ENCODE peak calls at places on chromosome 5, in ten cellular contexts. Y, L, A, R, X, J, P, I, H and M are unnamed samples.

GRCh38 chr5:147857302-147858129 is 21.0 kb upstream of the SCGB3A2 start:
- DNase-seq in X (peak), L (peak), A (peak), H (no peak), I (peak), P (peak), Y (peak), R (peak), J (no peak), M (peak)

GRCh38 chr5:1008451-1009358 is at the start of gene NKD2:
- DNase-seq in A (peak), P (peak), X (peak), H (peak), L (no peak), Y (peak), R (no peak), J (no peak), I (peak), M (no peak)

GRCh38 chr5:60522299-60522915 is 177.6 kb downstream of the DEPDC1B start:
- DNase-seq in Y (no peak), P (no peak), A (no peak), X (peak), H (no peak), J (no peak), R (no peak), L (no peak), I (no peak), M (peak)

GRCh38 chr5:140043508-140043872 is 391 bp upstream of the NRG2 start:
- DNase-seq in L (no peak), I (peak), P (peak), X (no peak), A (no peak), Y (no peak), J (no peak), R (peak), H (no peak), M (no peak)

GRCh38 chr5:130549884-130550552 is 615.0 kb downstream of the HINT1 start:
- DNase-seq in A (no peak), Y (no peak), X (peak), L (peak), H (no peak), J (no peak), R (no peak), P (no peak), I (peak), M (peak)

GRCh38 chr5:42645138-42645537 is 111.5 kb upstream of the CCDC152 start:
- DNase-seq in X (no peak), A (no peak), J (no peak), P (no peak), L (no peak), R (no peak), Y (no peak), H (no peak), I (no peak), M (no peak)

GRCh38 chr5:62886603-62887315 is 308.1 kb downstream of the LRRC70 start:
- DNase-seq in L (no peak), H (no peak), R (peak), P (no peak), A (no peak), J (no peak), I (no peak), Y (no peak), X (no peak), M (peak)

GRCh38 chr5:141508808-141509611 is 20.1 kb downstream of the PCDHGC5 start:
- DNase-seq in J (no peak), I (no peak), Y (no peak), P (no peak), L (peak), A (no peak), H (no peak), R (no peak), X (peak), M (peak)

GRCh38 chr5:56900858-56901578 is 8.4 kb upstream of the SETD9 start:
- DNase-seq in L (peak), P (peak), J (no peak), Y (no peak), I (peak), X (peak), A (peak), H (no peak), R (peak), M (peak)

GRCh38 chr5:14213813-14214585 is 70.9 kb downstream of the TRIO start:
- DNase-seq in A (no peak), R (no peak), I (no peak), H (no peak), P (no peak), L (no peak), Y (no peak), X (no peak), J (no peak), M (no peak)

GRCh38 chr5:113776832-113777525 is 263.5 kb downstream of the YTHDC2 start:
- DNase-seq in J (no peak), R (no peak), P (no peak), A (no peak), I (no peak), Y (no peak), H (no peak), L (peak), X (peak), M (peak)

GRCh38 chr5:60842859-60843692 is 993 bp downstream of the ELOVL7 start:
- DNase-seq in R (no peak), P (no peak), I (peak), H (no peak), Y (no peak), X (peak), L (no peak), A (no peak), J (no peak), M (peak)

GRCh38 chr5:154097031-154097430 is 58.3 kb downstream of the MFAP3 start:
- DNase-seq in L (no peak), R (no peak), J (no peak), I (no peak), P (no peak), X (no peak), Y (no peak), H (no peak), A (no peak), M (no peak)

GRCh38 chr5:133749331-133749985 is 137.1 kb upstream of the FSTL4 start:
- DNase-seq in I (no peak), H (no peak), L (no peak), R (no peak), X (no peak), A (no peak), Y (no peak), P (no peak), J (no peak), M (peak)

GRCh38 chr5:36369092-36369737 is 67.5 kb upstream of the RANBP3L start:
- DNase-seq in R (no peak), X (no peak), J (no peak), Y (no peak), P (no peak), I (no peak), L (peak), H (no peak), A (no peak), M (peak)

GRCh38 chr5:36919238-36919637 is 42.7 kb downstream of the NIPBL start:
- DNase-seq in L (no peak), X (no peak), I (no peak), P (no peak), Y (no peak), J (no peak), H (no peak), A (no peak), R (no peak), M (no peak)

GRCh38 chr5:155655569-155655968 is 642.0 kb downstream of the KIF4B start:
- DNase-seq in H (no peak), L (no peak), P (no peak), Y (no peak), R (no peak), X (no peak), A (no peak), J (no peak), I (no peak), M (no peak)

GRCh38 chr5:67160985-67161384 is 35.6 kb downstream of the CD180 start:
- DNase-seq in A (no peak), Y (peak), J (no peak), H (no peak), X (peak), I (peak), L (peak), P (no peak), R (no peak), M (peak)

GRCh38 chr5:127574852-127575679 is 57.6 kb downstream of the PRRC1 start:
- DNase-seq in A (no peak), Y (no peak), L (no peak), I (no peak), H (no peak), R (no peak), P (no peak), X (no peak), J (no peak), M (no peak)

GRCh38 chr5:73796164-73797141 is 170.5 kb downstream of the ARHGEF28 start:
- DNase-seq in P (peak), J (no peak), X (peak), L (peak), R (no peak), Y (peak), I (peak), A (peak), H (no peak), M (peak)

GRCh38 chr5:56460681-56461191 is 227.6 kb upstream of the ANKRD55 start:
- DNase-seq in A (no peak), Y (no peak), R (no peak), J (no peak), P (no peak), H (no peak), I (no peak), L (no peak), X (no peak), M (peak)

GRCh38 chr5:93601053-93601429 is 18.0 kb downstream of the NR2F1 start:
- DNase-seq in Y (no peak), J (no peak), L (no peak), A (no peak), R (no peak), I (no peak), P (no peak), X (no peak), H (no peak), M (no peak)

GRCh38 chr5:138953370-138954256 is 78.5 kb upstream of the LRRTM2 start:
- DNase-seq in I (no peak), X (peak), P (no peak), L (peak), A (no peak), H (peak), R (peak), Y (no peak), J (no peak), M (no peak)

GRCh38 chr5:52481851-52482250 is 305.9 kb upstream of the ITGA1 start:
- DNase-seq in A (no peak), I (no peak), X (no peak), L (no peak), J (no peak), H (no peak), P (no peak), R (no peak), Y (no peak), M (no peak)

GRCh38 chr5:179485845-179486575 is 64.3 kb upstream of the RUFY1 start:
- DNase-seq in I (no peak), R (no peak), P (no peak), L (no peak), J (no peak), Y (no peak), A (no peak), X (no peak), H (peak), M (no peak)

GRCh38 chr5:173832386-173832785 is 55.8 kb upstream of the CPEB4 start:
- DNase-seq in Y (no peak), A (no peak), R (no peak), L (no peak), H (no peak), X (no peak), J (no peak), I (no peak), P (no peak), M (no peak)

GRCh38 chr5:140611020-140611521 is 21.9 kb downstream of the CD14 start:
- DNase-seq in X (peak), H (no peak), A (no peak), R (no peak), J (no peak), I (no peak), L (no peak), P (no peak), Y (no peak), M (peak)

GRCh38 chr5:32092938-32093812 is 80.9 kb downstream of the GOLPH3 start:
- DNase-seq in R (peak), Y (peak), L (peak), X (peak), J (no peak), H (no peak), P (peak), A (peak), I (peak), M (peak)

GRCh38 chr5:64165500-64166200 is at the start of gene RNF180:
- DNase-seq in R (no peak), A (no peak), J (no peak), H (peak), X (peak), I (peak), L (no peak), Y (no peak), P (no peak), M (no peak)

GRCh38 chr5:150645070-150645700 is 4.7 kb downstream of the SYNPO start:
- DNase-seq in R (no peak), J (no peak), A (no peak), I (no peak), H (no peak), P (no peak), X (peak), Y (no peak), L (peak), M (peak)

GRCh38 chr5:37825334-37825915 is 14.4 kb downstream of the GDNF start:
- DNase-seq in Y (no peak), P (no peak), I (no peak), X (no peak), R (no peak), H (no peak), J (no peak), A (no peak), L (no peak), M (no peak)

GRCh38 chr5:102971693-102972293 is 148.1 kb downstream of the GIN1 start:
- DNase-seq in J (no peak), X (peak), A (no peak), I (peak), P (no peak), H (no peak), R (peak), L (peak), Y (no peak), M (peak)

GRCh38 chr5:76152161-76152560 is 69.0 kb downstream of the SV2C start:
- DNase-seq in Y (no peak), L (no peak), R (no peak), I (no peak), H (no peak), X (no peak), A (no peak), P (no peak), J (no peak), M (no peak)

GRCh38 chr5:86101966-86102365 is 515.8 kb upstream of the COX7C start:
- DNase-seq in Y (no peak), J (no peak), X (no peak), P (no peak), L (no peak), A (no peak), R (no peak), H (peak), I (no peak), M (no peak)

GRCh38 chr5:20463206-20463605 is 475.2 kb upstream of the CDH18 start:
- DNase-seq in Y (no peak), R (no peak), J (no peak), L (no peak), X (no peak), A (no peak), I (no peak), P (no peak), H (no peak), M (no peak)

GRCh38 chr5:151743535-151743934 is 14.9 kb downstream of the ATOX1 start:
- DNase-seq in J (no peak), I (no peak), Y (no peak), L (no peak), H (no peak), X (no peak), A (no peak), R (no peak), P (no peak), M (no peak)

GRCh38 chr5:67297376-67297775 is 100.8 kb upstream of the CD180 start:
- DNase-seq in P (no peak), Y (no peak), L (no peak), A (no peak), X (no peak), H (no peak), J (no peak), I (no peak), R (no peak), M (no peak)

GRCh38 chr5:73783823-73784222 is 157.8 kb downstream of the ARHGEF28 start:
- DNase-seq in I (peak), H (no peak), R (no peak), L (no peak), Y (no peak), X (peak), J (no peak), A (no peak), P (no peak), M (no peak)